ENCODE peak calls at places on chromosomes 2 and 18, in seven cellular contexts. W is transverse colon, Y is mammary epithelial cell, H is ovary, T is neural progenitor cell, C is GM06990, S is epithelial cell of esophagus. I is an unnamed sample.

GRCh38 chr2:48617618-48618017 is at the start of gene GTF2A1L:
- DNase-seq in W (no peak), S (no peak), Y (no peak), C (no peak), H (no peak), T (no peak), I (no peak)

GRCh38 chr2:191678437-191679110 is 638 bp downstream of the NABP1 start:
- DNase-seq in H (peak; percentile 68), C (peak; percentile 80), T (peak; percentile 52), S (peak; percentile 73), W (peak; percentile 77), Y (peak; percentile 62), I (peak; percentile 59)

GRCh38 chr2:236512267-236512666 is 57.4 kb upstream of the ACKR3 start:
- DNase-seq in C (no peak), S (no peak), Y (no peak), W (no peak), H (no peak), T (no peak), I (no peak)

GRCh38 chr2:184646177-184646576 is 47.8 kb downstream of the ZNF804A start:
- DNase-seq in H (no peak), T (peak; percentile 2), W (no peak), C (no peak), Y (peak; percentile 63), S (peak; percentile 90), I (no peak)

GRCh38 chr2:26727641-26728561 is 35.4 kb downstream of the KCNK3 start:
- DNase-seq in H (peak; percentile 27), Y (no peak), C (no peak), T (no peak), S (no peak), W (no peak), I (no peak)

GRCh38 chr18:27954226-27954625 is 222.7 kb downstream of the CDH2 start:
- DNase-seq in C (no peak), W (no peak), H (no peak), Y (peak; percentile 45), S (peak; percentile 35), T (peak; percentile 22), I (no peak)

GRCh38 chr18:7987284-7987976 is 420.3 kb downstream of the PTPRM start:
- DNase-seq in C (no peak), H (no peak), T (no peak), W (no peak), S (peak; percentile 46), Y (peak; percentile 12), I (no peak)

GRCh38 chr18:35038029-35038428 is 3.2 kb upstream of the MAPRE2 start:
- DNase-seq in T (no peak), Y (no peak), H (no peak), C (no peak), S (no peak), W (no peak), I (no peak)

GRCh38 chr18:57397440-57397839 is 37.7 kb upstream of the ONECUT2 start:
- DNase-seq in C (no peak), H (no peak), T (no peak), S (peak; percentile 42), Y (peak; percentile 25), W (no peak), I (no peak)

GRCh38 chr18:44887227-44887631 is 206.5 kb downstream of the SETBP1 start:
- DNase-seq in C (peak; percentile 70), T (no peak), S (peak; percentile 96), W (peak; percentile 42), Y (peak; percentile 96), H (no peak), I (no peak)

GRCh38 chr2:234981197-234982095 is 29.6 kb downstream of the SH3BP4 start:
- DNase-seq in S (peak; percentile 90), H (peak; percentile 63), C (no peak), Y (peak; percentile 95), T (peak; percentile 77), W (peak; percentile 47), I (no peak)

GRCh38 chr2:226063704-226064390 is 664.3 kb downstream of the NYAP2 start:
- DNase-seq in H (no peak), S (peak; percentile 98), T (peak; percentile 5), C (no peak), W (no peak), Y (peak; percentile 97), I (no peak)

GRCh38 chr2:17058772-17059402 is 393.3 kb upstream of the CYRIA start:
- DNase-seq in S (peak; percentile 37), C (no peak), Y (no peak), T (peak; percentile 75), W (no peak), H (no peak), I (no peak)

GRCh38 chr2:179354739-179355537 is 90.3 kb upstream of the SESTD1 start:
- DNase-seq in C (no peak), W (no peak), T (no peak), H (no peak), S (peak; percentile 2), Y (no peak), I (no peak)
- TF ChIP-seq CTCF in C (peak; percentile 23), W (no peak), T (peak; percentile 36), H (no peak), S (peak; percentile 19), Y (peak; percentile 26), I (peak; percentile 29)

GRCh38 chr2:131040661-131041401 is 52.4 kb downstream of the FAM168B start:
- DNase-seq in Y (no peak), C (no peak), S (no peak), T (no peak), W (no peak), H (no peak), I (no peak)
- TF ChIP-seq CTCF in Y (no peak), C (no peak), S (peak; percentile 11), T (peak; percentile 29), W (no peak), H (no peak), I (no peak)

GRCh38 chr2:142682528-142682927 is 194.9 kb upstream of the KYNU start:
- DNase-seq in T (no peak), S (peak; percentile 47), Y (peak; percentile 17), H (no peak), W (no peak), C (no peak), I (no peak)
- TF ChIP-seq CTCF in T (peak; percentile 5), S (peak; percentile 35), Y (peak; percentile 14), H (no peak), W (no peak), C (peak; percentile 5), I (no peak)

DNA sequence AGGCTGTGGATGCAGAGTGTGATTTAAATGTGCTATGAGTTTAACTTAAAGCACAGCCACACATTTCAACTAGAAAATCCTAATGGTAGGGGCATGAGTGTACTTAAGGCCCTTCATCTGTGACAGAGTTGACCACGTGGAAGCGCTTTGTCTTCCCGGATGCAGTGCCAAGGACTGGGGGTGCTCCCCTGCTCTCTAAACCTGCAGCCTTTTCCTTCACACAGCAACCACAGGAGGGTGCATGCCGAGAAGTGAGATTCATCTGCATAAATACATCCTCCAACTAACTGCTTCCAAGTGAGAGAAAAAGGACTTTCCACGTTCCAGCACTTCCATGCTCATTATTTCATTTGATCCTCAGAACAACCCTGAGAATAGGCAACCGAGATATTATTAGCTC is 149.6 kb downstream of the MYT1L start:
- DNase-seq in T (no peak), Y (no peak), S (no peak), C (no peak), W (no peak), H (no peak), I (no peak)
- TF ChIP-seq CTCF in T (no peak), Y (no peak), S (no peak), C (no peak), W (no peak), H (no peak), I (no peak)

GRCh38 chr2:50476174-50476573 is 555.8 kb downstream of the NRXN1 start:
- DNase-seq in C (no peak), S (peak; percentile 11), W (no peak), H (no peak), Y (peak; percentile 3), T (peak; percentile 24), I (no peak)
- TF ChIP-seq CTCF in C (peak; percentile 36), S (peak; percentile 41), W (no peak), H (no peak), Y (peak; percentile 16), T (peak; percentile 57), I (peak; percentile 44)

GRCh38 chr18:40293311-40293710 is 1661.7 kb upstream of the PIK3C3 start:
- DNase-seq in T (peak; percentile 44), C (no peak), W (no peak), Y (peak; percentile 0), H (no peak), S (peak; percentile 40), I (no peak)
- TF ChIP-seq CTCF in T (peak; percentile 67), C (no peak), W (no peak), Y (peak; percentile 44), H (no peak), S (peak; percentile 55), I (no peak)

DNA sequence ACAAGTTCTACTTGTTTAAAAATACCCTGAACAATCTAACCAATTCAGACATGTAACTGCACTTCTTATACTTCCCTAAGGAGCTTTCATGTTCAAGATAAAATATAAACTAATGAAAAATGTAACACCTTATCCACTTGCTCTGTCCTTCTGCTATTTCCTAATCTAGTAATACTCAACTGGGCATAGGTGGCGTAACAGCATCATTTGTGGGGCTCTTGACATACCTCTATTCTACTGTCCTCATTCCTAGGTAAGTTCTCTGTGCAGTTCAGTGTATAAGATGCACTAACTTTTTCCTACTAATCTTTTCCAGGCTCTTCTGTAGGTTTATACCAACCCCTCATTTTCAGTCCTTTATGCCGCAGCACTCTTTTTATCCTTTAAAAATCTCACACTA is 36.7 kb downstream of the PRKD3 start:
- DNase-seq in C (no peak), H (no peak), Y (no peak), S (peak; percentile 47), W (no peak), T (peak; percentile 7), I (no peak)
- TF ChIP-seq CTCF in C (peak; percentile 22), H (no peak), Y (peak; percentile 33), S (peak; percentile 38), W (no peak), T (peak; percentile 24), I (no peak)

DNA sequence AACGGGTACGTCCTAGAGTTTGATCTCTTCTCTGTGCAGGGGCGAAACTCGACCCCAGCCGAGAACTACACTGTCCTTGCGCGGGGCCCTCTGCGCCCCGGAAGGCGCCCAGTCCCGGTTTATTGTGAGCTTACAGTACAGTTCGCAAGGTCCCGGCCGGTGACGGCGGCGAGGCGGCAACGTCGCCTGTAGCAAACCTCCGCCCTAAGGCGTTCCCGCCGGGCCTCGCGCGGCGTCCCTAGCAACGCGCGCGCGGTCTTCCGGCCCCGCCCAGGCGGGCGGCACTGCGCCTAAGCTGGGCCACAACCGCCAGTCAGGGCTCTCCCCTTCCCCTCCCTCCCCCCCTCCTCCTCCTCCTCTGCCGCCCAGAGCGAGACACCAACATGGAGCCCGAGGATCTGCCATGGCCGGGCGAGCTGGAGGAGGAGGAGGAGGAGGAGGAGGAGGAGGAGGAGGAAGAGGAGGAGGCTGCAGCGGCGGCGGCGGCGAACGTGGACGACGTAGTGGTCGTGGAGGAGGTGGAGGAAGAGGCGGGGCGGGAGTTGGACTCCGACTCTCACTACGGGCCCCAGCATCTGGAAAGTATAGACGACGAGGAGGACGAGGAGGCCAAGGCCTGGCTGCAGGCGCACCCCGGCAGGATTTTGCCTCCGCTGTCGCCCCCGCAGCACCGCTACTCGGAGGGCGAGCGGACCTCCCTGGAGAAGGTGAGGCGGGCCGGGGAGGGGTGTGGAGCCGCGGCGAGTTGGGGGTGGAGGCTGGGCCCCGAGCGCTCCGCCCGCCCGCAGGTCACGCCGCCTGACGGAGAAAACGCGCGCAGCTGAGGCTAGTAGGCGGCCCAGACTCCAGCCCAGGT is at the start of gene ALMS1:
- DNase-seq in Y (peak; percentile 87), S (peak; percentile 87), H (peak; percentile 87), C (peak; percentile 97), T (peak; percentile 98), W (peak; percentile 92), I (peak; percentile 89)
- TF ChIP-seq CTCF in Y (no peak), S (peak; percentile 11), H (peak; percentile 35), C (no peak), T (peak; percentile 25), W (peak; percentile 22), I (no peak)

GRCh38 chr18:67513285-67513684 is 3.2 kb downstream of the DSEL start:
- DNase-seq in W (no peak), H (no peak), C (no peak), T (peak; percentile 11), Y (no peak), S (peak; percentile 50), I (no peak)
- TF ChIP-seq CTCF in W (no peak), H (no peak), C (no peak), T (peak; percentile 28), Y (no peak), S (peak; percentile 22), I (no peak)

I was measured in glutamatergic neuron.